ENCODE peak calls at places on chromosomes 11 and 22, in five cellular contexts. Z, P, N, M and B are unnamed samples.

GRCh38 chr11:47514825-47515647 is 37.9 kb downstream of the CELF1 start:
- DNase-seq in Z (no peak), P (peak; percentile 81), N (no peak), M (peak; percentile 26), B (no peak)

GRCh38 chr11:70577258-70577603 is 178.9 kb downstream of the CTTN start:
- DNase-seq in Z (peak; percentile 43), P (no peak), N (no peak), M (no peak), B (no peak)

GRCh38 chr11:91871791-91872190 is 352.8 kb upstream of the FAT3 start:
- DNase-seq in Z (no peak), P (no peak), N (no peak), M (no peak), B (no peak)

GRCh38 chr11:61121917-61122316 is 19.6 kb downstream of the CD5 start:
- DNase-seq in Z (no peak), P (no peak), N (no peak), M (no peak), B (no peak)

GRCh38 chr11:76443254-76443935 is 1.4 kb upstream of the EMSY start:
- DNase-seq in Z (no peak), P (peak; percentile 22), N (no peak), M (no peak), B (no peak)

GRCh38 chr11:7638710-7639642 is 34.3 kb downstream of the CYB5R2 start:
- DNase-seq in Z (no peak), P (no peak), N (no peak), M (no peak), B (no peak)

GRCh38 chr11:108498816-108499408 is 728 bp upstream of the POGLUT3 start:
- DNase-seq in Z (no peak), P (no peak), N (no peak), M (no peak), B (no peak)

GRCh38 chr11:114273890-114274635 is 22.1 kb upstream of the NNMT start:
- DNase-seq in Z (no peak), P (no peak), N (no peak), M (no peak), B (peak; percentile 53)

GRCh38 chr11:35031869-35032268 is 107.1 kb upstream of the CD44 start:
- DNase-seq in Z (no peak), P (peak; percentile 65), N (no peak), M (no peak), B (no peak)

GRCh38 chr22:23073506-23074229 is 3.3 kb downstream of the GNAZ start:
- DNase-seq in Z (peak; percentile 58), P (no peak), N (no peak), M (no peak), B (no peak)

GRCh38 chr11:106872246-106872645 is 146.0 kb downstream of the GUCY1A2 start:
- DNase-seq in Z (no peak), P (no peak), N (no peak), M (no peak), B (no peak)

GRCh38 chr11:70788247-70789022 is 390.1 kb downstream of the CTTN start:
- DNase-seq in Z (no peak), P (peak; percentile 67), N (no peak), M (peak; percentile 74), B (no peak)

GRCh38 chr11:7591992-7592391 is 78.2 kb downstream of the PPFIBP2 start:
- DNase-seq in Z (no peak), P (no peak), N (no peak), M (no peak), B (peak; percentile 28)

GRCh38 chr22:30247561-30247960 is 1.0 kb upstream of the LIF start:
- DNase-seq in Z (no peak), P (no peak), N (no peak), M (no peak), B (no peak)

GRCh38 chr11:22169833-22170232 is 23.1 kb upstream of the ANO5 start:
- DNase-seq in Z (no peak), P (no peak), N (no peak), M (peak; percentile 13), B (no peak)

GRCh38 chr11:9566561-9567063 is 6.9 kb upstream of the WEE1 start:
- DNase-seq in Z (no peak), P (peak; percentile 97), N (peak; percentile 78), M (no peak), B (no peak)

GRCh38 chr22:19984201-19984753 is 32.3 kb downstream of the ARVCF start:
- DNase-seq in Z (peak; percentile 91), P (peak; percentile 47), N (no peak), M (peak; percentile 43), B (peak; percentile 86)

GRCh38 chr11:10529279-10529678 is 11.7 kb downstream of the RNF141 start:
- DNase-seq in Z (no peak), P (peak; percentile 19), N (no peak), M (no peak), B (no peak)

GRCh38 chr11:128624269-128625170 is 37.2 kb upstream of the ETS1 start:
- DNase-seq in Z (no peak), P (no peak), N (no peak), M (no peak), B (no peak)

GRCh38 chr11:130050272-130050671 is 19.4 kb upstream of the APLP2 start:
- DNase-seq in Z (no peak), P (peak; percentile 58), N (peak; percentile 35), M (no peak), B (no peak)

GRCh38 chr11:64759722-64760719 is at the start of gene PYGM:
- DNase-seq in Z (peak; percentile 97), P (peak; percentile 58), N (peak; percentile 94), M (no peak), B (peak; percentile 96)

GRCh38 chr11:76030286-76030685 is 176.0 kb downstream of the WNT11 start:
- DNase-seq in Z (no peak), P (no peak), N (no peak), M (peak; percentile 93), B (no peak)

GRCh38 chr11:16945671-16946469 is 68.3 kb downstream of the PLEKHA7 start:
- DNase-seq in Z (no peak), P (peak; percentile 52), N (peak; percentile 79), M (peak; percentile 76), B (no peak)

GRCh38 chr22:30861131-30861530 is 107.4 kb downstream of the MORC2 start:
- DNase-seq in Z (peak; percentile 35), P (no peak), N (no peak), M (no peak), B (no peak)

GRCh38 chr11:83819936-83820549 is 533.9 kb upstream of the CCDC90B start:
- DNase-seq in Z (no peak), P (peak; percentile 62), N (peak; percentile 39), M (peak; percentile 57), B (no peak)

GRCh38 chr11:128472128-128473110 is 114.9 kb downstream of the ETS1 start:
- DNase-seq in Z (no peak), P (peak; percentile 81), N (no peak), M (no peak), B (no peak)

GRCh38 chr11:122313581-122313980 is 197.6 kb upstream of the BLID start:
- DNase-seq in Z (no peak), P (no peak), N (no peak), M (no peak), B (no peak)

GRCh38 chr11:108586600-108586999 is 7.0 kb downstream of the EXPH5 start:
- DNase-seq in Z (no peak), P (no peak), N (no peak), M (peak; percentile 7), B (no peak)

GRCh38 chr11:10623797-10624761 is 55.6 kb upstream of the LYVE1 start:
- DNase-seq in Z (peak; percentile 82), P (peak; percentile 56), N (peak; percentile 40), M (peak; percentile 57), B (peak; percentile 85)

GRCh38 chr11:34256150-34256549 is 101.7 kb downstream of the ABTB2 start:
- DNase-seq in Z (no peak), P (no peak), N (no peak), M (no peak), B (no peak)

GRCh38 chr11:4697583-4697982 is at the start of gene OR51E2:
- DNase-seq in Z (peak; percentile 66), P (peak; percentile 49), N (no peak), M (no peak), B (no peak)

GRCh38 chr11:108788565-108789199 is 123.8 kb downstream of the DDX10 start:
- DNase-seq in Z (no peak), P (peak; percentile 51), N (peak; percentile 44), M (peak; percentile 31), B (no peak)

GRCh38 chr11:12864316-12865156 is 144.6 kb upstream of the RASSF10 start:
- DNase-seq in Z (peak; percentile 23), P (peak; percentile 95), N (peak; percentile 31), M (peak; percentile 44), B (no peak)

GRCh38 chr22:23408321-23408720 is 171.8 kb downstream of the IGLL1 start:
- DNase-seq in Z (no peak), P (no peak), N (no peak), M (no peak), B (no peak)

GRCh38 chr11:107397357-107397756 is 60.3 kb downstream of the CWF19L2 start:
- DNase-seq in Z (no peak), P (no peak), N (peak; percentile 18), M (peak; percentile 16), B (no peak)

GRCh38 chr11:130827697-130828377 is 88.4 kb downstream of the SNX19 start:
- DNase-seq in Z (peak; percentile 90), P (peak; percentile 81), N (peak; percentile 85), M (peak; percentile 80), B (peak; percentile 85)

GRCh38 chr22:43395296-43395695 is 16.5 kb upstream of the MPPED1 start:
- DNase-seq in Z (no peak), P (no peak), N (no peak), M (no peak), B (no peak)

DNA sequence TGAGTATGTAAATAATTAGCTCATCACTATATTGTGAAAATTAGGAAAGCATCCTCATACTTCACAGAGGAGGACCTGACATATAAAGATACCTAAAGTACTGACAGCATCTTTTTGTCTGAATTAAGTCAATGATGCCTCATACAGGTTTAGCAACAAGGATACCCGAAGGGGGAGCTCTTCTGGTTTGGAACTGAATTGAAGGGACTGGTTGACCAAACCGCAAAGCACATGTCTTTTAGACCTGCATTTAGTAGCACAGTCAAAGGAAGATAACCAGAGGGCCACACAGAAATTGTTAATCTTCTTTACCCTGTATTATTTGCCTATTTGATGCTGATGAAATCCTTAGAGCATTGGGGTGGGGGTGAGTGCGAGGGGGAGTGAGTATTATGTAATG is 12.9 kb upstream of the WT1 start:
- DNase-seq in Z (no peak), P (peak; percentile 70), N (peak; percentile 72), M (peak; percentile 53), B (no peak)
- TF ChIP-seq CTCF in Z (no peak), P (peak; percentile 40), N (peak; percentile 58), M (peak; percentile 45), B (no peak)

GRCh38 chr22:46830841-46831240 is 68.4 kb downstream of the TBC1D22A start:
- DNase-seq in Z (no peak), P (no peak), N (no peak), M (peak; percentile 24), B (peak; percentile 56)
- H3K4me3 ChIP-seq in Z (no peak overlapping the region), P (no peak overlapping the region), N (no peak overlapping the region), M (no peak overlapping the region), B (no peak overlapping the region)

GRCh38 chr11:120306519-120307242 is 18.4 kb upstream of the TLCD5 start:
- DNase-seq in Z (no peak), P (peak; percentile 71), N (no peak), M (peak; percentile 65), B (no peak)
- TF ChIP-seq CTCF in Z (peak; percentile 8), P (peak; percentile 55), N (peak; percentile 66), M (no peak), B (no peak)

GRCh38 chr11:94130589-94131362 is 2.1 kb downstream of the PANX1 start:
- DNase-seq in Z (no peak), P (peak; percentile 97), N (no peak), M (no peak), B (no peak)
- H3K4me3 ChIP-seq in Z (peak overlapping the region; percentile 83), P (peak overlapping the region; percentile 74), N (no peak overlapping the region), M (no peak overlapping the region), B (peak overlapping the region; percentile 89)